ENCODE peak calls at places on chromosomes 16 and 17, in seven cellular contexts. C is GM20000; O is GM10248; N is fibroblast of the aortic adventitia; U is psoas muscle; X is ovary; S is CD4-positive, alpha-beta T cell. T is an unnamed sample.
A peak's percentile ranks its signal among the peaks of the same experiment; 100 is the strongest.

GRCh38 chr16:84324439-84325262 is 30.0 kb downstream of the WFDC1 start:
- DNase-seq in X (no peak), N (no peak), S (no peak), U (no peak), O (no peak), C (no peak), T (no peak)

GRCh38 chr17:3582921-3583320 is 25.3 kb upstream of the TRPV3 start:
- DNase-seq in X (no peak), U (no peak), S (no peak), C (no peak), N (no peak), O (no peak), T (no peak)

GRCh38 chr16:56993204-56993603 is 3.8 kb downstream of the NLRC5 start:
- DNase-seq in X (no peak), N (peak; percentile 26), C (no peak), O (no peak), S (no peak), U (no peak), T (no peak)

GRCh38 chr17:79971651-79972050 is 64.0 kb downstream of the TBC1D16 start:
- DNase-seq in X (peak; percentile 9), S (no peak), U (no peak), N (no peak), O (no peak), C (no peak), T (no peak)

GRCh38 chr17:10121971-10122707 is 76.3 kb downstream of the GAS7 start:
- DNase-seq in C (peak; percentile 49), U (peak; percentile 68), X (no peak), S (no peak), N (peak; percentile 45), O (no peak), T (no peak)

GRCh38 chr17:80270836-80271235 is 10.2 kb downstream of the RNF213 start:
- DNase-seq in U (no peak), O (no peak), S (peak; percentile 21), C (no peak), N (peak; percentile 22), X (no peak), T (no peak)

GRCh38 chr16:69720822-69721430 is 5.4 kb downstream of the NQO1 start:
- DNase-seq in X (no peak), C (no peak), O (no peak), S (no peak), U (no peak), N (no peak), T (no peak)

GRCh38 chr16:77172964-77173363 is 18.0 kb upstream of the MON1B start:
- DNase-seq in S (no peak), O (no peak), N (no peak), C (no peak), U (no peak), X (no peak), T (no peak)

GRCh38 chr17:73205326-73205980 is 12.6 kb downstream of the COG1 start:
- DNase-seq in X (no peak), U (no peak), O (no peak), S (no peak), N (no peak), C (no peak), T (no peak)

DNA sequence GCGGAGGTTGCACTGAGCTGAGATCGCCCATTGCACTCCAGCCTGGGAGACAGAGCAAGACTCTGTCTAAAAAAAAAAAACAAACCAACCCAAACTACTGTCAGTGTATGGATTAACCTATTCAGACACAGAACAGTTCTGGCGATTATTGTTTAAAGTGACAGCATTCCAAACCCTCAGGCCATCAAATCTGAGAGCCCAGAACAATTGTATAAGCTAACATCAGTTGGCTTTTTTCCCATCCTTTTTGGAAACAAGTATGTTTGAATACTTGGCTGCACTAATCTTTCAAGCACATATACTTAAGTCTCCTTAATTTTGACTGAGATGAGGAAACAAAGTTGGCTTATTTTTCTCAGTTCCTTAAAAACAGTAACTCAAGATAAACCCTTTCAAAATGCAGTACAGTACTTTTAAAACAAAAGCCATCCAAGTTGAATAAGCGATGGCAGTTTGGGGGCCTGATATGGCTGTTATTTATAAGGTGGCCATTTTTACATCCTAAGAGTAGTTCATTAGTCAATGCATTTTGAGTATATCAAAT is 1.4 kb downstream of the ZSWIM7 start:
- DNase-seq in C (no peak), O (no peak), U (no peak), N (peak; percentile 46), S (no peak), X (no peak), T (no peak)
- TF ChIP-seq CTCF in C (no peak), O (no peak), U (no peak), N (no peak), S (no peak), X (no peak), T (no peak)

GRCh38 chr17:77606865-77607210 is 351.7 kb upstream of the TNRC6C start:
- DNase-seq in U (no peak), X (no peak), S (no peak), C (no peak), O (no peak), N (no peak), T (no peak)
- TF ChIP-seq CTCF in U (no peak), X (no peak), S (no peak), C (no peak), O (no peak), N (no peak), T (no peak)

DNA sequence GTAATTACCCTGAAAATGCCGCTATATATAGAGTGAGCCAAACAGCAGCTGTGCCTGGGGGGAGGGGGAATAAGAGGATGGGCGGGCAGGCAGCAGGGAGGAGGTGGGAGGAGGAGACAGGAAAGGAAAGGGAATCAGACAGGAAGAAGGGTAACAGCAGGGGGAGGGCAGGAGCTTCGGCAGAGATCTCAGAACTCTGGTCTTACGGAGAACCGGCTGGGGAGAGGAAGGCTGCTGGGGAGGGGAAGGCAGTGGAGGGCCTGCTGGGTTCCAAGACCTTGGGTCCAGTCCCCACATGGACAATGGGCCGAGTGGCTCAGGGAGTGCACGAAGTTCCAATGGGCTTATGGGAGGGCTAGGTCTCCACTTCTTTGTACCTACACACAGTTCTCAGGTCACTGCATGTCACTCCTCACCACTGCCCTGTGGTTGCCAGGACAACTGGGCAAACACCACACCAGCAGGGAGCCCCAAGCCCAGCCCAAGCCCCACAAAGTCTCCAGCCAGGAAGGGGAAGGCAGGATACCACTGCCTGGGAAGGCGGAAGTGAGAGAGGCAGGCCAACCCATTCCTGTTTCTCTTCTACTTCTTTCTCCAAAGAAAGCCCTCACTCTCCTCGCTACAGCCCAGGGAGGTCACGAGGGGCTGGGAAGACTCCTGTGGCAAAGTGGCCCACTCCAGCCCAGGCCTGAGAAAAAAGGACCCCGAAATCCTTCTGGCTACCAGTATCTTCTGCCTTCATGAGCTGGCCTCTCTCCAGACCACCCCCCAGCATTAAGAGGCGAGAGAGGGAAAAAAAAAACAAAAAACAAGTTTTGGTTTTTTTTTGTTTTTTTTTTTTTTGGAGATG is 25.3 kb downstream of the G6PC3 start:
- DNase-seq in U (peak; percentile 82), N (peak; percentile 84), X (peak; percentile 80), S (no peak), C (no peak), O (peak; percentile 62), T (no peak)
- TF ChIP-seq CTCF in U (no peak), N (peak; percentile 46), X (no peak), S (no peak), C (no peak), O (no peak), T (no peak)

GRCh38 chr17:65137076-65137935 is at the start of gene RGS9:
- DNase-seq in S (peak; percentile 80), C (peak; percentile 90), O (peak; percentile 90), U (peak; percentile 92), N (peak; percentile 56), X (peak; percentile 92), T (peak; percentile 68)
- TF ChIP-seq CTCF in S (peak; percentile 91), C (peak; percentile 94), O (peak; percentile 95), U (peak; percentile 97), N (peak; percentile 64), X (peak; percentile 96), T (no peak)

GRCh38 chr16:8796469-8797363 is 723 bp downstream of the TMEM186 start:
- DNase-seq in N (peak; percentile 6), O (no peak), C (no peak), S (no peak), U (no peak), X (no peak), T (no peak)
- TF ChIP-seq CTCF in N (no peak), O (no peak), C (no peak), S (no peak), U (no peak), X (no peak), T (no peak)

GRCh38 chr17:44828919-44829557 is 1.0 kb downstream of the GJC1 start:
- DNase-seq in N (peak; percentile 43), U (no peak), O (no peak), S (no peak), C (no peak), X (peak; percentile 23), T (no peak)

GRCh38 chr17:44831270-44831770 is 1.2 kb upstream of the GJC1 start:
- DNase-seq in S (no peak), U (no peak), X (no peak), C (no peak), O (no peak), N (no peak), T (no peak)

GRCh38 chr17:44830359-44831269 is 527 bp upstream of the GJC1 start:
- DNase-seq in C (peak; percentile 56), X (no peak), O (no peak), N (peak; percentile 45), S (peak; percentile 16), U (no peak), T (no peak)

GRCh38 chr17:44829558-44830358 is at the start of gene GJC1:
- DNase-seq in X (peak; percentile 42), C (peak; percentile 77), U (peak; percentile 56), N (no peak), S (peak; percentile 11), O (peak; percentile 61), T (no peak)

GRCh38 chr17:44832821-44833220 is 2.7 kb upstream of the GJC1 start:
- DNase-seq in O (no peak), X (no peak), S (no peak), C (no peak), N (no peak), U (no peak), T (no peak)
- TF ChIP-seq CTCF in O (no peak), X (no peak), S (no peak), C (no peak), N (no peak), U (no peak), T (no peak)

DNA sequence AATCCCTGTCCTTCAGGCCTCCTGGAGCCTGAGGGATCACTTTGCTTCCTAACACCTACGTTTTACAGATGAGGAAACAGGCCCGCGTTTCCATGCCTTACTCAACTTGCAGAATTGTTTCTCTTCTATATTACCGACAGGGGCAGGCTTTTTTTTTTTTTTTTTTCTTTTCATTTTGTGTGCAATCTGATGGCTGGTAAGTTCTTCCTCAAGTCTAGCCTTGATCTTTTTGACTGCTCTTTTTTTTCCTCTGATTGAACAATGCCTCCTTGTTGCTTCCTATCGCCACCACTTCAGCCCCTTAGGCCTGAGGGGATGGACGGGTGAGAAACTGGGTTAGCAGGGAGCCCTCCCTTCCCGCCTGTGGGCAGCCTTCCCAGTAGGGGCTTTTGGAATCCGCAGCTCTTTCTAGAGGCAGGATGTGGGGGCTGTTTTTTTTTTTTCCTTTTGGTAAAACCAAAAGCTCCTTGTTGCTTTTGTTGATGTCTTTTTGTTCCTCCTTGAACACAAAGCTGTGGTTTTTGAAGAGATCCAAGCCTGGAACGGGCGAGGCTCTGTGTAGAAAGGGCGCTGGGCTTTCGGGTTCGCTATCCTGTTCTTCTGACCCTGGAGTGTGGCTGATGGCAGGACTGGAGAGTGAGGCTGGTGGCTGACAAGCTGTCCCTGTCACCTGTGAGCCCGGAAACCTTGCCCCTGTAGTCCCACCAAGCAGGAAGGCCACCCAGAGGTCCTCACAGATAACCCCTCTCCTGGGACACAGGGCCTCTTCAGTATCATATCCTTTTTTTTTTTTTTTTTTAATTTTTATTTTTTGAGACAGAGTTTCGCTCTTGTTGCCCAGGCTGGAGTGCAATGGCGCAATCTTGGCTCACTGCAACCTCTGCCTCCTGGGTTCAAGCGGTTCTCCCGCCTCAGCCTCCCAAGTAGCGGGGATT is 14.0 kb downstream of the LASP1 start:
- DNase-seq in O (no peak), X (no peak), N (no peak), C (no peak), S (no peak), U (no peak), T (no peak)
- TF ChIP-seq CTCF in O (no peak), X (no peak), N (no peak), C (no peak), S (no peak), U (no peak), T (no peak)

T was measured in omental fat pad.